ENCODE peak calls at places on chromosomes 1 and 21, in eight cellular contexts. E is A549, F is WTC11, G is K562, P is HCT116, N is SK-N-SH, Z is endothelial cell of umbilical vein, O is GM12878. W is an unnamed sample.

GRCh38 chr1:78491311-78492071 is 717 bp downstream of the PTGFR start:
- DNase-seq in F (peak; percentile 64), N (peak; percentile 57), G (no peak), E (no peak), P (no peak), O (no peak), Z (peak; percentile 45), W (no peak)

GRCh38 chr1:203582568-203582967 is 44.1 kb upstream of the ATP2B4 start:
- DNase-seq in Z (no peak), O (no peak), N (no peak), E (no peak), F (no peak), P (no peak), G (no peak), W (no peak)

GRCh38 chr1:170162385-170163226 is 16.8 kb downstream of the NTMT2 start:
- DNase-seq in O (no peak), N (no peak), E (no peak), G (no peak), Z (peak; percentile 2), P (no peak), F (peak; percentile 11), W (no peak)

GRCh38 chr1:21524220-21524619 is 15.0 kb downstream of the ALPL start:
- DNase-seq in F (no peak), E (no peak), G (no peak), O (no peak), P (no peak), N (no peak), Z (no peak), W (no peak)

GRCh38 chr21:9008636-9009035 is 1512.7 kb upstream of the TPTE start:
- DNase-seq in G (no peak), O (no peak), Z (peak; percentile 11), P (no peak), E (no peak), F (no peak), N (no peak), W (no peak)

GRCh38 chr1:14108356-14109275 is 408.6 kb downstream of the PRDM2 start:
- DNase-seq in G (no peak), F (no peak), N (no peak), Z (no peak), O (no peak), P (no peak), E (no peak), W (no peak)

GRCh38 chr1:23732363-23733224 is 10.7 kb upstream of the ELOA start:
- DNase-seq in G (peak; percentile 50), F (no peak), Z (no peak), P (no peak), N (no peak), O (no peak), E (no peak), W (peak; percentile 51)

GRCh38 chr1:165924096-165924495 is 96.7 kb downstream of the UCK2 start:
- DNase-seq in N (no peak), G (no peak), Z (no peak), F (no peak), O (no peak), P (no peak), E (no peak), W (no peak)

GRCh38 chr1:40986929-40987328 is 7.4 kb downstream of the CTPS1 start:
- DNase-seq in P (no peak), E (no peak), O (no peak), Z (peak; percentile 41), G (no peak), F (no peak), N (no peak), W (no peak)

GRCh38 chr1:178645157-178645825 is 79.8 kb upstream of the RALGPS2 start:
- DNase-seq in P (no peak), O (no peak), Z (no peak), G (no peak), F (no peak), E (no peak), N (no peak), W (no peak)

GRCh38 chr21:29405503-29406122 is 106.9 kb downstream of the BACH1 start:
- DNase-seq in N (no peak), G (no peak), Z (no peak), E (no peak), O (no peak), F (no peak), P (no peak), W (no peak)

GRCh38 chr1:235011064-235011598 is 117.5 kb downstream of the TOMM20 start:
- DNase-seq in O (peak; percentile 84), Z (no peak), E (no peak), N (no peak), G (no peak), F (no peak), P (no peak), W (peak; percentile 87)

GRCh38 chr1:24424207-24424606 is 8.6 kb downstream of the NIPAL3 start:
- DNase-seq in P (no peak), E (no peak), Z (no peak), F (no peak), N (no peak), G (no peak), O (no peak), W (no peak)

GRCh38 chr1:53964109-53964508 is 18.0 kb downstream of the LRRC42 start:
- DNase-seq in E (no peak), Z (no peak), G (no peak), N (no peak), F (no peak), P (no peak), O (no peak), W (no peak)

GRCh38 chr1:40382601-40383000 is 9.1 kb downstream of the SMAP2 start:
- DNase-seq in F (no peak), Z (no peak), O (no peak), N (no peak), E (no peak), G (no peak), P (no peak), W (no peak)

GRCh38 chr1:111062624-111063023 is 77.3 kb downstream of the DRAM2 start:
- DNase-seq in P (no peak), G (no peak), O (no peak), N (no peak), Z (no peak), F (no peak), E (no peak), W (no peak)

GRCh38 chr1:78716186-78716585 is 66.6 kb downstream of the IFI44 start:
- DNase-seq in P (no peak), Z (peak; percentile 55), F (no peak), E (no peak), O (no peak), N (no peak), G (no peak), W (no peak)

GRCh38 chr1:93980881-93981280 is 71.7 kb upstream of the GCLM start:
- DNase-seq in P (no peak), E (no peak), O (no peak), G (no peak), Z (no peak), F (no peak), N (no peak), W (no peak)

GRCh38 chr21:39580744-39581143 is 32.0 kb upstream of the B3GALT5 start:
- DNase-seq in F (no peak), N (no peak), P (no peak), O (no peak), E (no peak), G (no peak), Z (no peak), W (no peak)

GRCh38 chr21:45857761-45858160 is 123.8 kb upstream of the COL6A1 start:
- DNase-seq in P (no peak), Z (no peak), E (no peak), N (no peak), F (no peak), G (no peak), O (no peak), W (no peak)

GRCh38 chr1:15949453-15950245 is 26.3 kb downstream of the ZBTB17 start:
- DNase-seq in F (peak; percentile 55), E (peak; percentile 74), Z (peak; percentile 92), O (peak; percentile 71), N (peak; percentile 73), P (peak; percentile 43), G (peak; percentile 91), W (peak; percentile 71)

GRCh38 chr1:50704126-50704525 is 255.9 kb downstream of the FAF1 start:
- DNase-seq in G (peak; percentile 68), F (no peak), E (peak; percentile 25), O (no peak), P (peak; percentile 6), N (peak; percentile 64), Z (peak; percentile 58), W (peak; percentile 44)

GRCh38 chr1:213107613-213108012 is 56.6 kb downstream of the RPS6KC1 start:
- DNase-seq in E (no peak), G (no peak), Z (no peak), P (no peak), F (no peak), N (no peak), O (no peak), W (no peak)

GRCh38 chr1:63635681-63636080 is 42.5 kb downstream of the PGM1 start:
- DNase-seq in P (no peak), Z (no peak), O (no peak), N (no peak), G (no peak), E (no peak), F (no peak), W (no peak)
- TF ChIP-seq MAX in P (no peak), Z (no peak), O (no peak), N (no peak), G (no peak), E (no peak), F (no peak), W (no peak)

GRCh38 chr1:33048426-33048825 is 11.7 kb upstream of the AK2 start:
- DNase-seq in P (no peak), F (no peak), G (no peak), E (no peak), Z (no peak), O (no peak), N (no peak), W (no peak)
- TF ChIP-seq CTCF in P (no peak), F (no peak), G (no peak), E (no peak), Z (no peak), O (no peak), N (no peak), W (no peak)

GRCh38 chr1:1426961-1427934 is 6.2 kb upstream of the ANKRD65 start:
- DNase-seq in E (no peak), Z (no peak), F (peak; percentile 48), P (no peak), O (no peak), G (peak; percentile 70), N (peak; percentile 89), W (no peak)
- TF ChIP-seq MAX in E (no peak), Z (no peak), F (no peak), P (no peak), O (no peak), G (no peak), N (no peak), W (no peak)

GRCh38 chr1:225567789-225568188 is 85.1 kb downstream of the ENAH start:
- DNase-seq in E (no peak), F (no peak), P (no peak), Z (peak; percentile 22), G (peak; percentile 29), N (no peak), O (no peak), W (peak; percentile 13)

GRCh38 chr1:225573216-225573615 is 79.7 kb downstream of the ENAH start:
- DNase-seq in Z (no peak), P (no peak), F (no peak), N (no peak), G (no peak), E (no peak), O (no peak), W (no peak)

GRCh38 chr1:225578247-225578646 is 74.7 kb downstream of the ENAH start:
- DNase-seq in N (no peak), F (no peak), P (no peak), Z (no peak), O (no peak), G (no peak), E (no peak), W (no peak)

GRCh38 chr1:225577243-225577642 is 75.7 kb downstream of the ENAH start:
- DNase-seq in G (no peak), P (no peak), Z (no peak), E (no peak), N (no peak), F (no peak), O (no peak), W (no peak)

GRCh38 chr1:225572422-225572821 is 80.5 kb downstream of the ENAH start:
- DNase-seq in P (no peak), N (no peak), O (no peak), G (no peak), E (peak; percentile 8), Z (no peak), F (no peak), W (no peak)
- TF ChIP-seq CTCF in P (peak; percentile 28), N (peak; percentile 55), O (no peak), G (no peak), E (no peak), Z (no peak), F (no peak), W (no peak)

W was measured in NB4.